ENCODE peak calls at places on chromosomes 11 and 22, in five cellular contexts. V is fibroblast of lung, M is HCT116, J is RWPE1, I is IMR-90. T is an unnamed sample.

GRCh38 chr11:4642043-4642442 is 1.7 kb upstream of the OR51E1 start:
- DNase-seq in V (no peak), M (no peak), J (no peak), I (no peak), T (no peak)

GRCh38 chr11:60040109-60040508 is at the start of gene OOSP2:
- DNase-seq in V (no peak), M (no peak), J (no peak), I (no peak), T (no peak)

GRCh38 chr11:109422755-109423113 is 744 bp downstream of the C11orf87 start:
- DNase-seq in V (peak), M (no peak), J (no peak), I (no peak), T (no peak)

GRCh38 chr22:46294784-46295183 is 1.9 kb upstream of the GTSE1 start:
- DNase-seq in V (no peak), M (no peak), J (no peak), I (no peak), T (no peak)

GRCh38 chr22:29016067-29016938 is 45.3 kb downstream of the C22orf31 start:
- DNase-seq in V (no peak), M (no peak), J (no peak), I (no peak), T (no peak)

GRCh38 chr22:38136607-38137006 is 26.1 kb upstream of the BAIAP2L2 start:
- DNase-seq in V (no peak), M (no peak), J (no peak), I (no peak), T (no peak)

GRCh38 chr11:43933608-43934358 is 8.7 kb upstream of the C11orf96 start:
- DNase-seq in V (peak), M (no peak), J (no peak), I (peak), T (no peak)

GRCh38 chr11:47980093-47980906 is at the start of gene PTPRJ:
- DNase-seq in V (peak), M (no peak), J (peak), I (peak), T (no peak)

GRCh38 chr22:27686534-27686933 is 115.0 kb downstream of the MN1 start:
- DNase-seq in V (peak), M (peak), J (peak), I (peak), T (peak)

GRCh38 chr11:117299351-117300300 is 8.5 kb downstream of the BACE1-AS start:
- DNase-seq in V (no peak), M (no peak), J (no peak), I (no peak), T (no peak)

GRCh38 chr11:30741039-30741550 is 154.9 kb upstream of the MPPED2 start:
- DNase-seq in V (peak), M (no peak), J (no peak), I (peak), T (no peak)

GRCh38 chr11:105033781-105034180 is 1.2 kb downstream of the CASP1 start:
- DNase-seq in V (no peak), M (no peak), J (no peak), I (no peak), T (no peak)

GRCh38 chr22:23484651-23485050 is 95.4 kb downstream of the IGLL1 start:
- DNase-seq in V (no peak), M (no peak), J (no peak), I (no peak), T (no peak)

GRCh38 chr11:12110714-12111481 is 508 bp downstream of the MICAL2 start:
- DNase-seq in V (no peak), M (no peak), J (no peak), I (no peak), T (no peak)

GRCh38 chr11:47394322-47395224 is 13.8 kb upstream of the SLC39A13 start:
- DNase-seq in V (no peak), M (no peak), J (no peak), I (peak), T (no peak)

GRCh38 chr11:122394326-122394725 is 261.2 kb upstream of the UBASH3B start:
- DNase-seq in V (no peak), M (no peak), J (no peak), I (no peak), T (no peak)

GRCh38 chr11:34468209-34468841 is 29.6 kb downstream of the CAT start:
- DNase-seq in V (peak), M (peak), J (peak), I (peak), T (no peak)

GRCh38 chr11:57781529-57781943 is 19.9 kb downstream of the CTNND1 start:
- DNase-seq in V (no peak), M (peak), J (peak), I (peak), T (no peak)

GRCh38 chr11:47943721-47944554 is 36.4 kb upstream of the PTPRJ start:
- DNase-seq in V (no peak), M (no peak), J (no peak), I (no peak), T (no peak)

GRCh38 chr11:12496181-12497025 is 119.0 kb downstream of the PARVA start:
- DNase-seq in V (peak), M (peak), J (no peak), I (peak), T (no peak)

GRCh38 chr22:22666307-22667091 is 22.1 kb downstream of the GGTLC2 start:
- DNase-seq in V (peak), M (no peak), J (no peak), I (peak), T (peak)

GRCh38 chr11:132318421-132319157 is 948.2 kb downstream of the NTM start:
- DNase-seq in V (peak), M (no peak), J (peak), I (peak), T (no peak)

GRCh38 chr11:120929090-120929489 is 94.8 kb upstream of the TBCEL start:
- DNase-seq in V (no peak), M (no peak), J (no peak), I (no peak), T (no peak)

GRCh38 chr22:26770624-26771023 is 113.2 kb downstream of the MIAT start:
- DNase-seq in V (peak), M (no peak), J (no peak), I (peak), T (no peak)

GRCh38 chr11:110173775-110174644 is 80.8 kb downstream of the ZC3H12C start:
- DNase-seq in V (peak), M (peak), J (peak), I (peak), T (no peak)

GRCh38 chr11:61384271-61385242 is 7.8 kb upstream of the TMEM216 start:
- DNase-seq in V (peak), M (no peak), J (no peak), I (peak), T (no peak)

GRCh38 chr11:23006730-23007129 is 146.5 kb upstream of the CCDC179 start:
- DNase-seq in V (peak), M (no peak), J (no peak), I (peak), T (no peak)

GRCh38 chr11:5624489-5625278 is at the start of gene TRIM34:
- DNase-seq in V (peak), M (no peak), J (peak), I (peak), T (no peak)

GRCh38 chr11:14418801-14419417 is 59.9 kb upstream of the RRAS2 start:
- DNase-seq in V (no peak), M (peak), J (peak), I (peak), T (no peak)

GRCh38 chr11:129720156-129720555 is 95.5 kb upstream of the TMEM45B start:
- DNase-seq in V (no peak), M (no peak), J (no peak), I (no peak), T (no peak)

GRCh38 chr11:6755303-6755952 is 16.3 kb downstream of the OR2AG2 start:
- DNase-seq in V (peak), M (peak), J (peak), I (peak), T (no peak)

GRCh38 chr11:102560555-102561011 is 30.0 kb upstream of the MMP7 start:
- DNase-seq in V (peak), M (no peak), J (peak), I (peak), T (no peak)

GRCh38 chr22:45784357-45785277 is 113.0 kb downstream of the ATXN10 start:
- DNase-seq in V (no peak), M (no peak), J (no peak), I (no peak), T (no peak)

GRCh38 chr22:41964106-41964494 is 5.1 kb upstream of the SEPTIN3 start:
- DNase-seq in V (no peak), M (no peak), J (no peak), I (no peak), T (no peak)

GRCh38 chr11:94125408-94126120 is 3.1 kb upstream of the PANX1 start:
- DNase-seq in V (no peak), M (no peak), J (no peak), I (no peak), T (no peak)

GRCh38 chr11:92314499-92314898 is 89.9 kb downstream of the FAT3 start:
- DNase-seq in V (peak), M (no peak), J (no peak), I (no peak), T (no peak)

GRCh38 chr11:92316410-92316809 is 91.8 kb downstream of the FAT3 start:
- DNase-seq in V (no peak), M (no peak), J (no peak), I (no peak), T (no peak)

GRCh38 chr11:92308366-92308765 is 83.7 kb downstream of the FAT3 start:
- DNase-seq in V (no peak), M (no peak), J (no peak), I (no peak), T (no peak)

GRCh38 chr11:92306966-92307504 is 82.4 kb downstream of the FAT3 start:
- DNase-seq in V (no peak), M (no peak), J (no peak), I (no peak), T (no peak)

DNA sequence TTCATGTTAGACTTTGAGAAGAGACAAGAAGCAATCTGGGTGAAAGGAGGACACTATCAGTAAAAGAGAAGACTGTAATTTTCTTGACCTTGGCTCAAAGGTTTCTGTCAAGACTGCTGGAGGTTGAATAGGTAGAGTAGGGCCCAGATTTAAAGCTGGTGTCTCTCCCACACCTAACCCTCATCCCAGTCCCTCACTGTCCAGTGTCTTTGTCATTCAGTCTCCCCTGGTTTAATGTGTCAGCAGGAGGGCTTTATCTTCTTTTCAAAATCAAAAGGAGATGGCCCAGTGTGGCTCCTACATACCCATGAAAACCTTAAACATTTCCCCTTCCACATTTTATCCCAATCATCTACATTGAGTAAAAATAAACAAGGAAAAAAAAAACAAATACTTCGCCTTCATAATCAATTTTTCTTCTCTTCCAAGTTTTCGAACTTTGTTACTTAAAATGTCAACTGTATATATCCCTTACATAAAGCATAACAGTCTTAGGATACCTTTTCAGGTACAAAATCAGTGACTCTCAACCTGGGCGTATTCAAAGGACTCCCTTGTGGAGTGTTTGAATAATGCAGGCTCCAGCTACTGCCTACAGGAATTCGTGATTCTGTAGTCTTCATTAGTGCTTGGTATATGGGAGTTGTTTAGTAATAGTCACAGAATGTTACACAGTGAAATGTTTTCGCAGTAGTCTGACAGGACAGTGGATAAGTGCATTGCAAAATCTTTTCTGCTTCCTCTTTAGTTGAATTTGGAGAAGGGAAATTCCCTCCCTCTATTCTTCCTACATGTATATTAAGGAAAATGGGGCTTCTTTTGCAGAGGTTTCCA is 87.2 kb downstream of the FAT3 start:
- DNase-seq in V (peak), M (no peak), J (no peak), I (peak), T (no peak)
- TF ChIP-seq CTCF in V (no peak), M (no peak), J (no peak), I (no peak), T (no peak)

DNA sequence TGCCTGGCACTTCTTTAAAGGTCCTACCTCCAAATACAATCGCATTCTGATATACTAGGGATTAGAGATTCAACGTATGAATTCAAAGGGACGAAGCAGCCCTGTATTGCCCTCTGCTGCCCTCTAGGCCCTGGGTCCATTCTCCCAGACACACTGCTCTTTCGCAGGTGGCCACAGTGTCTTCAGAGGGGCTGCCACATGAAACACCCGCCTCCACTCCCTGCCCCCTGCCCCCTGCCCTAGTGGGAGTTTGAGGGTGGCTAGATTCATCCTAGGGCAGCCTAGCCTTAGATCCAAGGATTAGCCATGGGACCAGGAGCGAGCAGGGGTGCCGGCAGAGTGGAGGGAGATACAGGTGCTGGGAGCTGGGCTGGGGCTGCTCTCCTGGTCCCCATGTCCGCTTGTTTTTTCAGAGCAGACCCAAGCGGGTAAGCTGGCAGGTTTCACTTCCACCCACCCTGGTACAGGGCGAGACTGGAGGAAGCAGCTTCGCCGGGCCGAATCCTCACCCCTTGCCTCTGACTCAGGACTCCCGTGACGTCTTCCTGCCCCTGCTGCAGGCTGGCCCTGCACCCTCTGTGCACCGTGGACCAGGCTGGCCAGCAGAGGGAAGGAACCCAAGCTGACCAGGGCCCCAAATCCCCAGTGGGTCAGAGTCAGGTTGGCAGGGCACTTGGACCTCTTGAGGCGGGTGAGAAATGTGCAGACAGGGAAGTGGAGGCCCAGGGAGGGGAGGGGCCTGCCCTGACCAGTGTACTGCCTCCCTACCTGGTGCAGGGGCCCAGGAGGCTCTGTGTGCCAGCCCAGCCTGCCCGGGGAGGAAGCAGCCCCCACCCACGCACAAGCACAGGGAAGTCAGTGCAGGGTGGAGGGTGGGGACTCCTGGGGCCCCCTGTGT is 28.4 kb upstream of the HMOX1 start:
- DNase-seq in V (no peak), M (no peak), J (no peak), I (no peak), T (no peak)
- TF ChIP-seq CTCF in V (no peak), M (peak), J (peak), I (peak), T (peak)

GRCh38 chr22:36998620-36999351 is 20.5 kb downstream of the TST start:
- DNase-seq in V (no peak), M (peak), J (peak), I (peak), T (no peak)
- TF ChIP-seq CTCF in V (peak), M (peak), J (no peak), I (no peak), T (no peak)

GRCh38 chr11:20158597-20159257 is 1.5 kb downstream of the DBX1 start:
- DNase-seq in V (peak), M (no peak), J (peak), I (peak), T (no peak)

GRCh38 chr11:20161230-20161918 is 1.1 kb upstream of the DBX1 start:
- DNase-seq in V (no peak), M (no peak), J (no peak), I (no peak), T (no peak)

GRCh38 chr11:20157768-20158167 is 2.5 kb downstream of the DBX1 start:
- DNase-seq in V (no peak), M (no peak), J (no peak), I (no peak), T (no peak)

GRCh38 chr11:20160425-20161229 is at the start of gene DBX1:
- DNase-seq in V (no peak), M (no peak), J (no peak), I (no peak), T (no peak)

DNA sequence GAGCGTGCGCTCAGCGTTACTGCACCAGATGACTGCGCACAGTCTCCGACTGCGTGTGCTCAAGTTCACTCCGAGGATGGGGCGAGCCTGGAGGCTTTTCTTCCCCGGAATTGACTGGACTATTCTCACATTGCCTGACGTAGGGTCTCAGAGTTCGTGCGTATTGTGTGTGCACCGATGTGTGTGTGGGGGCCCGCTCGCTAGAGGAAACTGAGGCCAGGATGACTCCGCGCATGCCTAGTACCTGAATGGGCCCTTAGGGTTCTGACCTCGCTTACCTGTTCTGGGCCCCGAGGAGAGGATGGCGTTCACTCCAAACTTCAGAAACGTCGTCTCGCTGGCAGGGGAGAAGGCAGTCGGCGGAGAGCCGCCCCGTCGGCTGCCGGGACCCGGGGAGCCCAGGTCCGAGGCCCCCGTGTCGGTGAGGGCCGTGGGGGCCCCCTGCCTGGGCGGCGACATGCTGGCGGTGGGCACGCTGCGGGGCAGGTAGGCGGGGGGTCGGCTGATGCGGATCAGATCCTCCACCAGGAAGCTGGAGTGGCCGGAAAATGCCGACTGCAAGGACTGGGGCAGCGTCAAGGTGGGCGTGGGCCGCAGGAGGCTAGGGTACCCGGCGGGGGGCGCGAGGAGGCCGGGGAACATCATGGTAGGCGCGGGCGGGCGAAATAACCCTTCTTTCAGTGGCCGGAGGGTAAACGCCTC is 444 bp downstream of the DBX1 start:
- DNase-seq in V (no peak), M (no peak), J (no peak), I (no peak), T (no peak)
- TF ChIP-seq CTCF in V (no peak), M (no peak), J (no peak), I (no peak), T (no peak)